ENCODE peak calls at places on chromosomes 16 and 17, in five cellular contexts. F is foreskin fibroblast, N is posterior vena cava, B is cardiac fibroblast, T is AG04450. D is an unnamed sample.

GRCh38 chr17:22138861-22139469 is 446.6 kb downstream of the KCNJ18 start:
- DNase-seq in F (no peak), N (no peak), B (no peak), T (no peak), D (no peak)

GRCh38 chr16:53754938-53755910 is 51.3 kb downstream of the FTO start:
- DNase-seq in F (peak), N (no peak), B (peak), T (no peak), D (no peak)

GRCh38 chr17:45650601-45651000 is 133.5 kb upstream of the CRHR1 start:
- DNase-seq in F (no peak), N (peak), B (no peak), T (no peak), D (no peak)

GRCh38 chr17:6676802-6677157 is 25.2 kb downstream of the C17orf100 start:
- DNase-seq in F (no peak), N (peak), B (no peak), T (no peak), D (no peak)

GRCh38 chr16:74700206-74701040 is at the start of gene MLKL:
- DNase-seq in F (peak), N (peak), B (peak), T (no peak), D (peak)

GRCh38 chr17:74052993-74053744 is 150.3 kb upstream of the RPL38 start:
- DNase-seq in F (no peak), N (no peak), B (no peak), T (no peak), D (no peak)

GRCh38 chr16:54210437-54211081 is 76.0 kb downstream of the IRX3 start:
- DNase-seq in F (no peak), N (no peak), B (no peak), T (no peak), D (no peak)

GRCh38 chr17:6346387-6346786 is 88.5 kb downstream of the AIPL1 start:
- DNase-seq in F (no peak), N (no peak), B (no peak), T (no peak), D (no peak)

GRCh38 chr17:40705567-40705966 is 2.0 kb upstream of the KRT24 start:
- DNase-seq in F (no peak), N (no peak), B (no peak), T (no peak), D (no peak)

GRCh38 chr16:61421111-61421510 is 615.1 kb downstream of the CDH8 start:
- DNase-seq in F (no peak), N (no peak), B (no peak), T (no peak), D (no peak)

GRCh38 chr17:30992551-30992950 is 21.7 kb downstream of the RNF135 start:
- DNase-seq in F (no peak), N (no peak), B (no peak), T (no peak), D (no peak)

GRCh38 chr16:73277066-73277465 is 229.1 kb upstream of the ZFHX3 start:
- DNase-seq in F (no peak), N (no peak), B (no peak), T (no peak), D (no peak)

GRCh38 chr16:35909351-35909954 is 2450.0 kb downstream of the TP53TG3F start:
- DNase-seq in F (no peak), N (no peak), B (no peak), T (no peak), D (no peak)

GRCh38 chr16:65697516-65697915 is 575.7 kb upstream of the CDH11 start:
- DNase-seq in F (no peak), N (no peak), B (no peak), T (no peak), D (no peak)

GRCh38 chr16:79673635-79674034 is 73.1 kb upstream of the MAF start:
- DNase-seq in F (no peak), N (no peak), B (no peak), T (no peak), D (no peak)

GRCh38 chr17:49388692-49389513 is 25.8 kb downstream of the PHB1 start:
- DNase-seq in F (peak), N (no peak), B (no peak), T (no peak), D (no peak)

GRCh38 chr16:4691666-4692412 is 1.5 kb upstream of the NUDT16L1 start:
- DNase-seq in F (no peak), N (peak), B (no peak), T (no peak), D (no peak)

GRCh38 chr16:59719121-59719520 is 985.0 kb upstream of the GOT2 start:
- DNase-seq in F (peak), N (no peak), B (no peak), T (no peak), D (peak)

D was measured in GM04504.